ENCODE peak calls at places on chromosomes 2 and 18, in ten cellular contexts. One of them, this sample, is unnamed.

GRCh38 chr18:78906066-78906465 is 73.6 kb upstream of the SALL3 start:
- DNase-seq in fibroblast of the aortic adventitia: no peak
- DNase-seq in H7: peak
- DNase-seq in psoas muscle: no peak
- DNase-seq in astrocyte of the cerebellum: no peak
- DNase-seq in choroid plexus epithelial cell: no peak
- DNase-seq in trophoblast cell: no peak
- DNase-seq in uterus: no peak
- DNase-seq in PC-9: no peak
- DNase-seq in stomach: no peak
- DNase-seq in this sample: no peak

GRCh38 chr2:201546576-201546975 is 95.0 kb downstream of the STRADB start:
- DNase-seq in H7: no peak
- DNase-seq in choroid plexus epithelial cell: peak
- DNase-seq in astrocyte of the cerebellum: no peak
- DNase-seq in stomach: no peak
- DNase-seq in trophoblast cell: no peak
- DNase-seq in uterus: no peak
- DNase-seq in psoas muscle: no peak
- DNase-seq in PC-9: no peak
- DNase-seq in fibroblast of the aortic adventitia: peak
- DNase-seq in this sample: no peak

GRCh38 chr2:150417278-150417677 is 70.2 kb downstream of the RND3 start:
- DNase-seq in choroid plexus epithelial cell: no peak
- DNase-seq in psoas muscle: no peak
- DNase-seq in fibroblast of the aortic adventitia: no peak
- DNase-seq in trophoblast cell: no peak
- DNase-seq in stomach: no peak
- DNase-seq in H7: no peak
- DNase-seq in PC-9: no peak
- DNase-seq in astrocyte of the cerebellum: no peak
- DNase-seq in uterus: no peak
- DNase-seq in this sample: no peak

GRCh38 chr2:122516775-122517174 is 761.3 kb downstream of the TSN start:
- DNase-seq in stomach: no peak
- DNase-seq in psoas muscle: no peak
- DNase-seq in trophoblast cell: no peak
- DNase-seq in fibroblast of the aortic adventitia: no peak
- DNase-seq in H7: peak
- DNase-seq in PC-9: no peak
- DNase-seq in uterus: no peak
- DNase-seq in astrocyte of the cerebellum: no peak
- DNase-seq in choroid plexus epithelial cell: no peak
- DNase-seq in this sample: no peak

GRCh38 chr2:70516596-70516995 is 37.0 kb downstream of the TGFA start:
- DNase-seq in choroid plexus epithelial cell: no peak
- DNase-seq in trophoblast cell: peak
- DNase-seq in stomach: no peak
- DNase-seq in uterus: no peak
- DNase-seq in astrocyte of the cerebellum: no peak
- DNase-seq in PC-9: no peak
- DNase-seq in H7: no peak
- DNase-seq in psoas muscle: no peak
- DNase-seq in fibroblast of the aortic adventitia: no peak
- DNase-seq in this sample: no peak

GRCh38 chr2:97693476-97693875 is 19.9 kb upstream of the ZAP70 start:
- DNase-seq in H7: no peak
- DNase-seq in astrocyte of the cerebellum: no peak
- DNase-seq in PC-9: peak
- DNase-seq in uterus: no peak
- DNase-seq in stomach: no peak
- DNase-seq in psoas muscle: no peak
- DNase-seq in trophoblast cell: peak
- DNase-seq in fibroblast of the aortic adventitia: peak
- DNase-seq in choroid plexus epithelial cell: peak
- DNase-seq in this sample: no peak

GRCh38 chr2:3585239-3586109 is 9.4 kb upstream of the COLEC11 start:
- DNase-seq in stomach: peak
- DNase-seq in PC-9: no peak
- DNase-seq in H7: peak
- DNase-seq in choroid plexus epithelial cell: peak
- DNase-seq in astrocyte of the cerebellum: peak
- DNase-seq in psoas muscle: peak
- DNase-seq in uterus: peak
- DNase-seq in fibroblast of the aortic adventitia: peak
- DNase-seq in trophoblast cell: no peak
- DNase-seq in this sample: no peak

GRCh38 chr2:25043241-25043867 is 1.5 kb downstream of the EFR3B start:
- DNase-seq in H7: peak
- DNase-seq in uterus: no peak
- DNase-seq in psoas muscle: no peak
- DNase-seq in choroid plexus epithelial cell: peak
- DNase-seq in trophoblast cell: no peak
- DNase-seq in astrocyte of the cerebellum: peak
- DNase-seq in fibroblast of the aortic adventitia: peak
- DNase-seq in stomach: no peak
- DNase-seq in PC-9: peak
- DNase-seq in this sample: no peak

GRCh38 chr2:230738391-230738811 is 25.8 kb downstream of the CAB39 start:
- DNase-seq in psoas muscle: no peak
- DNase-seq in stomach: no peak
- DNase-seq in astrocyte of the cerebellum: peak
- DNase-seq in H7: no peak
- DNase-seq in fibroblast of the aortic adventitia: peak
- DNase-seq in trophoblast cell: no peak
- DNase-seq in uterus: no peak
- DNase-seq in choroid plexus epithelial cell: peak
- DNase-seq in PC-9: no peak
- DNase-seq in this sample: no peak

GRCh38 chr18:35171315-35171987 is 69.4 kb upstream of the ZNF397 start:
- DNase-seq in astrocyte of the cerebellum: no peak
- DNase-seq in stomach: no peak
- DNase-seq in PC-9: no peak
- DNase-seq in trophoblast cell: no peak
- DNase-seq in fibroblast of the aortic adventitia: no peak
- DNase-seq in choroid plexus epithelial cell: peak
- DNase-seq in H7: no peak
- DNase-seq in uterus: no peak
- DNase-seq in psoas muscle: no peak
- DNase-seq in this sample: no peak

GRCh38 chr2:11719230-11719977 is 27.0 kb upstream of the LPIN1 start:
- DNase-seq in trophoblast cell: no peak
- DNase-seq in stomach: no peak
- DNase-seq in choroid plexus epithelial cell: no peak
- DNase-seq in uterus: no peak
- DNase-seq in PC-9: no peak
- DNase-seq in astrocyte of the cerebellum: no peak
- DNase-seq in H7: no peak
- DNase-seq in fibroblast of the aortic adventitia: no peak
- DNase-seq in psoas muscle: no peak
- DNase-seq in this sample: no peak

GRCh38 chr18:46555213-46555612 is 101.8 kb downstream of the LOXHD1 start:
- DNase-seq in stomach: no peak
- DNase-seq in PC-9: no peak
- DNase-seq in fibroblast of the aortic adventitia: no peak
- DNase-seq in trophoblast cell: no peak
- DNase-seq in H7: no peak
- DNase-seq in choroid plexus epithelial cell: no peak
- DNase-seq in psoas muscle: no peak
- DNase-seq in astrocyte of the cerebellum: no peak
- DNase-seq in uterus: no peak
- DNase-seq in this sample: no peak

GRCh38 chr2:36616947-36617346 is 19.0 kb upstream of the FEZ2 start:
- DNase-seq in psoas muscle: no peak
- DNase-seq in stomach: no peak
- DNase-seq in uterus: no peak
- DNase-seq in H7: no peak
- DNase-seq in PC-9: peak
- DNase-seq in trophoblast cell: peak
- DNase-seq in choroid plexus epithelial cell: no peak
- DNase-seq in astrocyte of the cerebellum: no peak
- DNase-seq in fibroblast of the aortic adventitia: no peak
- DNase-seq in this sample: no peak

GRCh38 chr2:40302751-40303150 is 149.1 kb downstream of the SLC8A1 start:
- DNase-seq in PC-9: no peak
- DNase-seq in fibroblast of the aortic adventitia: peak
- DNase-seq in choroid plexus epithelial cell: no peak
- DNase-seq in psoas muscle: no peak
- DNase-seq in trophoblast cell: no peak
- DNase-seq in stomach: no peak
- DNase-seq in astrocyte of the cerebellum: peak
- DNase-seq in uterus: no peak
- DNase-seq in H7: no peak
- DNase-seq in this sample: no peak

GRCh38 chr2:217795706-217796465 is 206.9 kb downstream of the TNS1 start:
- DNase-seq in PC-9: no peak
- DNase-seq in H7: peak
- DNase-seq in fibroblast of the aortic adventitia: no peak
- DNase-seq in stomach: peak
- DNase-seq in uterus: peak
- DNase-seq in trophoblast cell: no peak
- DNase-seq in choroid plexus epithelial cell: no peak
- DNase-seq in psoas muscle: no peak
- DNase-seq in astrocyte of the cerebellum: no peak
- DNase-seq in this sample: no peak
- H3K4me3 ChIP-seq in PC-9: no peak
- H3K4me3 ChIP-seq in H7: no peak
- H3K4me3 ChIP-seq in fibroblast of the aortic adventitia: no peak
- H3K4me3 ChIP-seq in stomach: no peak
- H3K4me3 ChIP-seq in uterus: no peak
- H3K4me3 ChIP-seq in trophoblast cell: no peak
- H3K4me3 ChIP-seq in choroid plexus epithelial cell: no peak
- H3K4me3 ChIP-seq in psoas muscle: no peak
- H3K4me3 ChIP-seq in astrocyte of the cerebellum: no peak
- H3K4me3 ChIP-seq in this sample: no peak

GRCh38 chr2:157442136-157442535 is 1.8 kb downstream of the CYTIP start:
- DNase-seq in uterus: no peak
- DNase-seq in astrocyte of the cerebellum: no peak
- DNase-seq in stomach: no peak
- DNase-seq in psoas muscle: no peak
- DNase-seq in trophoblast cell: no peak
- DNase-seq in choroid plexus epithelial cell: no peak
- DNase-seq in fibroblast of the aortic adventitia: no peak
- DNase-seq in H7: no peak
- DNase-seq in PC-9: no peak
- DNase-seq in this sample: no peak
- H3K4me3 ChIP-seq in uterus: no peak
- H3K4me3 ChIP-seq in astrocyte of the cerebellum: no peak
- H3K4me3 ChIP-seq in stomach: peak
- H3K4me3 ChIP-seq in psoas muscle: peak
- H3K4me3 ChIP-seq in trophoblast cell: no peak
- H3K4me3 ChIP-seq in choroid plexus epithelial cell: no peak
- H3K4me3 ChIP-seq in fibroblast of the aortic adventitia: no peak
- H3K4me3 ChIP-seq in H7: no peak
- H3K4me3 ChIP-seq in PC-9: no peak
- H3K4me3 ChIP-seq in this sample: no peak

GRCh38 chr2:234954551-234954992 is 2.8 kb downstream of the SH3BP4 start:
- DNase-seq in stomach: no peak
- DNase-seq in trophoblast cell: no peak
- DNase-seq in uterus: peak
- DNase-seq in astrocyte of the cerebellum: no peak
- DNase-seq in fibroblast of the aortic adventitia: peak
- DNase-seq in PC-9: no peak
- DNase-seq in psoas muscle: no peak
- DNase-seq in H7: peak
- DNase-seq in choroid plexus epithelial cell: peak
- DNase-seq in this sample: no peak
- H3K4me3 ChIP-seq in stomach: peak
- H3K4me3 ChIP-seq in trophoblast cell: no peak
- H3K4me3 ChIP-seq in uterus: peak
- H3K4me3 ChIP-seq in astrocyte of the cerebellum: peak
- H3K4me3 ChIP-seq in fibroblast of the aortic adventitia: peak
- H3K4me3 ChIP-seq in PC-9: peak
- H3K4me3 ChIP-seq in psoas muscle: peak
- H3K4me3 ChIP-seq in H7: peak
- H3K4me3 ChIP-seq in choroid plexus epithelial cell: no peak
- H3K4me3 ChIP-seq in this sample: no peak

GRCh38 chr2:106061971-106062370 is 132.1 kb downstream of the UXS1 start:
- DNase-seq in trophoblast cell: no peak
- DNase-seq in astrocyte of the cerebellum: no peak
- DNase-seq in stomach: no peak
- DNase-seq in choroid plexus epithelial cell: no peak
- DNase-seq in PC-9: no peak
- DNase-seq in psoas muscle: no peak
- DNase-seq in uterus: no peak
- DNase-seq in H7: no peak
- DNase-seq in fibroblast of the aortic adventitia: no peak
- DNase-seq in this sample: no peak

GRCh38 chr2:106062627-106063026 is 131.5 kb downstream of the UXS1 start:
- DNase-seq in stomach: no peak
- DNase-seq in H7: no peak
- DNase-seq in astrocyte of the cerebellum: no peak
- DNase-seq in uterus: no peak
- DNase-seq in trophoblast cell: no peak
- DNase-seq in choroid plexus epithelial cell: no peak
- DNase-seq in fibroblast of the aortic adventitia: peak
- DNase-seq in PC-9: no peak
- DNase-seq in psoas muscle: no peak
- DNase-seq in this sample: no peak

GRCh38 chr2:106068415-106068814 is 125.7 kb downstream of the UXS1 start:
- DNase-seq in astrocyte of the cerebellum: no peak
- DNase-seq in stomach: no peak
- DNase-seq in PC-9: no peak
- DNase-seq in H7: no peak
- DNase-seq in trophoblast cell: no peak
- DNase-seq in choroid plexus epithelial cell: no peak
- DNase-seq in uterus: no peak
- DNase-seq in fibroblast of the aortic adventitia: no peak
- DNase-seq in psoas muscle: no peak
- DNase-seq in this sample: no peak

GRCh38 chr2:106065983-106066826 is 127.9 kb downstream of the UXS1 start:
- DNase-seq in psoas muscle: peak
- DNase-seq in choroid plexus epithelial cell: no peak
- DNase-seq in H7: peak
- DNase-seq in astrocyte of the cerebellum: no peak
- DNase-seq in fibroblast of the aortic adventitia: no peak
- DNase-seq in PC-9: no peak
- DNase-seq in stomach: no peak
- DNase-seq in trophoblast cell: no peak
- DNase-seq in uterus: no peak
- DNase-seq in this sample: no peak

DNA sequence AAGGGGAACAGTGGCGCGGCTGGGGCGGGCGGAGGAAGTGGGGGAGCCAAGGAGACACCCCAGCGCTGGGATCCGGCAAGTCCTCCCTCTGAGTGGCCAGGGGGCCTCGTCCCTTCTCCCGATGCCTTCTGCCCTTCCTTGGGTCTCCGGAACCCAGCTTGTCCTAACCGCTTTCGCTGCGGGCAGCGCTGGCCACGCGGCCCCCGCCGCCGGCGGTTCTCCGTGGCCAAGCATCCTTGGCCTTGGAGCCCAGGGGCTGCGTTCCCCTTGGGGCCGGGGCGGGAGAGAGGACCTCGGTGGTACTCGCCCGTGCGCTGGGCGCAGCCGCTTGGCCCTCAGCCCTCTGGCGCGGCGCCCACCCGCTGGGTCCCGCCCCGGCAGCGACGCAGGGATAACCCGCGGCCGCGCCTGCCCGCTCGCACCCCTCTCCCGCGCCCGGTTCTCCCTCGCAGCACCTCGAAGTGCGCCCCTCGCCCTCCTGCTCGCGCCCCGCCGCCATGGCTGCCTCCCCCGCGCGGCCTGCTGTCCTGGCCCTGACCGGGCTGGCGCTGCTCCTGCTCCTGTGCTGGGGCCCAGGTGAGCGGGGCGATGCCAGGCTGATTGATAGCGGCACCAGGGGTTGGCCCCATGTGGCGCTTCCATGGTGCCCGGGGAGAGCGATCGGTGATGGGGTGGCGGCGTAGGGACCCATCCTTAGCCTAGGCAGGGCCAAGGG is 128.7 kb downstream of the UXS1 start:
- DNase-seq in choroid plexus epithelial cell: no peak
- DNase-seq in trophoblast cell: no peak
- DNase-seq in H7: peak
- DNase-seq in psoas muscle: peak
- DNase-seq in astrocyte of the cerebellum: no peak
- DNase-seq in uterus: no peak
- DNase-seq in PC-9: no peak
- DNase-seq in stomach: no peak
- DNase-seq in fibroblast of the aortic adventitia: no peak
- DNase-seq in this sample: no peak
- H3K4me3 ChIP-seq in choroid plexus epithelial cell: no peak
- H3K4me3 ChIP-seq in trophoblast cell: peak
- H3K4me3 ChIP-seq in H7: peak
- H3K4me3 ChIP-seq in psoas muscle: peak
- H3K4me3 ChIP-seq in astrocyte of the cerebellum: peak
- H3K4me3 ChIP-seq in uterus: peak
- H3K4me3 ChIP-seq in PC-9: no peak
- H3K4me3 ChIP-seq in stomach: peak
- H3K4me3 ChIP-seq in fibroblast of the aortic adventitia: no peak
- H3K4me3 ChIP-seq in this sample: no peak

This sample was measured in HCT116.